ENCODE peak calls at places on chromosomes 3 and 15, in seven cellular contexts. One of them, this sample, is unnamed.

GRCh38 chr3:13111173-13111873 is 38.1 kb upstream of the IQSEC1 start:
- DNase-seq in endothelial cell of umbilical vein: no peak
- DNase-seq in PC-9: peak; percentile 83
- DNase-seq in mammary epithelial cell: peak; percentile 5
- DNase-seq in PC-3: peak; percentile 87
- DNase-seq in hepatocyte: no peak
- DNase-seq in mesendoderm: no peak
- DNase-seq in this sample: peak; percentile 63

GRCh38 chr3:17352620-17353019 is 389.8 kb downstream of the TBC1D5 start:
- DNase-seq in PC-9: no peak
- DNase-seq in endothelial cell of umbilical vein: no peak
- DNase-seq in mammary epithelial cell: no peak
- DNase-seq in PC-3: no peak
- DNase-seq in hepatocyte: no peak
- DNase-seq in mesendoderm: no peak
- DNase-seq in this sample: no peak

GRCh38 chr15:63210151-63211051 is 21.0 kb downstream of the RAB8B start:
- DNase-seq in hepatocyte: no peak
- DNase-seq in mammary epithelial cell: no peak
- DNase-seq in PC-9: no peak
- DNase-seq in PC-3: no peak
- DNase-seq in mesendoderm: peak; percentile 78
- DNase-seq in endothelial cell of umbilical vein: no peak
- DNase-seq in this sample: no peak

GRCh38 chr3:112775011-112775742 is 71.5 kb downstream of the CD200R1L start:
- DNase-seq in hepatocyte: no peak
- DNase-seq in mesendoderm: no peak
- DNase-seq in endothelial cell of umbilical vein: no peak
- DNase-seq in PC-9: no peak
- DNase-seq in mammary epithelial cell: no peak
- DNase-seq in PC-3: peak; percentile 17
- DNase-seq in this sample: peak; percentile 69

GRCh38 chr15:74202461-74203401 is at the start of gene STRA6:
- DNase-seq in endothelial cell of umbilical vein: no peak
- DNase-seq in mesendoderm: peak; percentile 97
- DNase-seq in mammary epithelial cell: peak; percentile 37
- DNase-seq in hepatocyte: peak; percentile 87
- DNase-seq in PC-3: no peak
- DNase-seq in PC-9: peak; percentile 91
- DNase-seq in this sample: peak; percentile 74

GRCh38 chr3:81666502-81667121 is 94.8 kb downstream of the GBE1 start:
- DNase-seq in hepatocyte: no peak
- DNase-seq in mesendoderm: no peak
- DNase-seq in endothelial cell of umbilical vein: peak; percentile 60
- DNase-seq in mammary epithelial cell: no peak
- DNase-seq in PC-3: peak; percentile 51
- DNase-seq in PC-9: no peak
- DNase-seq in this sample: peak; percentile 54

GRCh38 chr3:12705374-12705926 is 41.5 kb upstream of the RAF1 start:
- DNase-seq in mammary epithelial cell: no peak
- DNase-seq in PC-3: no peak
- DNase-seq in endothelial cell of umbilical vein: no peak
- DNase-seq in PC-9: no peak
- DNase-seq in mesendoderm: no peak
- DNase-seq in hepatocyte: no peak
- DNase-seq in this sample: no peak

GRCh38 chr3:60217156-60217911 is 1033.9 kb downstream of the FHIT start:
- DNase-seq in endothelial cell of umbilical vein: no peak
- DNase-seq in PC-9: no peak
- DNase-seq in mesendoderm: peak; percentile 75
- DNase-seq in mammary epithelial cell: no peak
- DNase-seq in hepatocyte: no peak
- DNase-seq in PC-3: no peak
- DNase-seq in this sample: no peak

GRCh38 chr3:30733681-30734080 is 127.3 kb downstream of the TGFBR2 start:
- DNase-seq in hepatocyte: no peak
- DNase-seq in PC-9: no peak
- DNase-seq in PC-3: no peak
- DNase-seq in mesendoderm: no peak
- DNase-seq in endothelial cell of umbilical vein: no peak
- DNase-seq in mammary epithelial cell: no peak
- DNase-seq in this sample: no peak

GRCh38 chr15:70426065-70426821 is 328.5 kb upstream of the TLE3 start:
- DNase-seq in endothelial cell of umbilical vein: no peak
- DNase-seq in mammary epithelial cell: peak; percentile 52
- DNase-seq in mesendoderm: no peak
- DNase-seq in hepatocyte: no peak
- DNase-seq in PC-3: peak; percentile 69
- DNase-seq in PC-9: peak; percentile 54
- DNase-seq in this sample: peak; percentile 93

GRCh38 chr15:81666828-81667227 is 292.8 kb upstream of the TMC3 start:
- DNase-seq in hepatocyte: no peak
- DNase-seq in PC-9: no peak
- DNase-seq in endothelial cell of umbilical vein: no peak
- DNase-seq in mesendoderm: no peak
- DNase-seq in PC-3: no peak
- DNase-seq in mammary epithelial cell: peak; percentile 1
- DNase-seq in this sample: peak; percentile 35

GRCh38 chr3:126439346-126439967 is 36.2 kb downstream of the ZXDC start:
- DNase-seq in mammary epithelial cell: no peak
- DNase-seq in endothelial cell of umbilical vein: no peak
- DNase-seq in hepatocyte: no peak
- DNase-seq in PC-3: no peak
- DNase-seq in mesendoderm: no peak
- DNase-seq in PC-9: no peak
- DNase-seq in this sample: no peak

GRCh38 chr15:22961661-22962221 is 18.4 kb downstream of the CYFIP1 start:
- DNase-seq in mammary epithelial cell: no peak
- DNase-seq in PC-9: no peak
- DNase-seq in PC-3: no peak
- DNase-seq in mesendoderm: no peak
- DNase-seq in endothelial cell of umbilical vein: peak; percentile 66
- DNase-seq in hepatocyte: no peak
- DNase-seq in this sample: peak; percentile 48

GRCh38 chr3:134258761-134259347 is 8.2 kb upstream of the RYK start:
- DNase-seq in PC-3: no peak
- DNase-seq in PC-9: no peak
- DNase-seq in mesendoderm: no peak
- DNase-seq in hepatocyte: no peak
- DNase-seq in mammary epithelial cell: peak; percentile 56
- DNase-seq in endothelial cell of umbilical vein: no peak
- DNase-seq in this sample: peak; percentile 83

GRCh38 chr15:65085990-65086679 is 9.6 kb downstream of the KBTBD13 start:
- DNase-seq in PC-3: peak; percentile 55
- DNase-seq in hepatocyte: peak; percentile 8
- DNase-seq in PC-9: no peak
- DNase-seq in mammary epithelial cell: peak; percentile 44
- DNase-seq in mesendoderm: peak; percentile 78
- DNase-seq in endothelial cell of umbilical vein: peak; percentile 18
- DNase-seq in this sample: peak; percentile 84

GRCh38 chr15:60044636-60045273 is 40.6 kb downstream of the FOXB1 start:
- DNase-seq in PC-3: no peak
- DNase-seq in endothelial cell of umbilical vein: no peak
- DNase-seq in PC-9: no peak
- DNase-seq in mammary epithelial cell: no peak
- DNase-seq in mesendoderm: peak; percentile 14
- DNase-seq in hepatocyte: no peak
- DNase-seq in this sample: no peak

GRCh38 chr15:72992733-72993321 is 59.4 kb upstream of the NEO1 start:
- DNase-seq in hepatocyte: no peak
- DNase-seq in mesendoderm: no peak
- DNase-seq in PC-9: no peak
- DNase-seq in endothelial cell of umbilical vein: no peak
- DNase-seq in mammary epithelial cell: no peak
- DNase-seq in PC-3: no peak
- DNase-seq in this sample: no peak

GRCh38 chr15:65791335-65792129 is 561 bp downstream of the DENND4A start:
- DNase-seq in PC-3: peak; percentile 26
- DNase-seq in mammary epithelial cell: no peak
- DNase-seq in PC-9: no peak
- DNase-seq in hepatocyte: peak; percentile 72
- DNase-seq in mesendoderm: peak; percentile 75
- DNase-seq in endothelial cell of umbilical vein: peak; percentile 56
- DNase-seq in this sample: peak; percentile 72

GRCh38 chr3:177371903-177372302 is 174.6 kb upstream of the TBL1XR1 start:
- DNase-seq in PC-3: no peak
- DNase-seq in hepatocyte: peak; percentile 11
- DNase-seq in mesendoderm: peak; percentile 45
- DNase-seq in mammary epithelial cell: no peak
- DNase-seq in PC-9: no peak
- DNase-seq in endothelial cell of umbilical vein: no peak
- DNase-seq in this sample: no peak

GRCh38 chr15:50148362-50148963 is 29.4 kb upstream of the ATP8B4 start:
- DNase-seq in endothelial cell of umbilical vein: peak; percentile 61
- DNase-seq in hepatocyte: peak; percentile 65
- DNase-seq in PC-3: peak; percentile 75
- DNase-seq in PC-9: peak; percentile 60
- DNase-seq in mesendoderm: peak; percentile 95
- DNase-seq in mammary epithelial cell: peak; percentile 70
- DNase-seq in this sample: no peak

GRCh38 chr15:42088801-42089640 is 5.3 kb downstream of the PLA2G4D start:
- DNase-seq in endothelial cell of umbilical vein: no peak
- DNase-seq in mesendoderm: no peak
- DNase-seq in PC-9: no peak
- DNase-seq in hepatocyte: no peak
- DNase-seq in PC-3: peak; percentile 23
- DNase-seq in mammary epithelial cell: no peak
- DNase-seq in this sample: no peak

GRCh38 chr15:74424901-74425528 is 8.7 kb downstream of the SEMA7A start:
- DNase-seq in endothelial cell of umbilical vein: no peak
- DNase-seq in mesendoderm: no peak
- DNase-seq in PC-3: no peak
- DNase-seq in mammary epithelial cell: no peak
- DNase-seq in hepatocyte: no peak
- DNase-seq in PC-9: no peak
- DNase-seq in this sample: peak; percentile 58

GRCh38 chr3:147200545-147200944 is 205.8 kb downstream of the ZIC4 start:
- DNase-seq in PC-3: no peak
- DNase-seq in endothelial cell of umbilical vein: no peak
- DNase-seq in mammary epithelial cell: no peak
- DNase-seq in hepatocyte: no peak
- DNase-seq in PC-9: no peak
- DNase-seq in mesendoderm: no peak
- DNase-seq in this sample: peak; percentile 10

GRCh38 chr15:90099072-90099867 is 3.0 kb downstream of the IDH2 start:
- DNase-seq in endothelial cell of umbilical vein: no peak
- DNase-seq in PC-9: no peak
- DNase-seq in PC-3: no peak
- DNase-seq in mammary epithelial cell: no peak
- DNase-seq in mesendoderm: no peak
- DNase-seq in hepatocyte: no peak
- DNase-seq in this sample: peak; percentile 65

GRCh38 chr3:151263126-151263525 is 15.2 kb downstream of the P2RY14 start:
- DNase-seq in mammary epithelial cell: no peak
- DNase-seq in hepatocyte: no peak
- DNase-seq in PC-3: no peak
- DNase-seq in endothelial cell of umbilical vein: no peak
- DNase-seq in mesendoderm: no peak
- DNase-seq in PC-9: no peak
- DNase-seq in this sample: no peak

GRCh38 chr3:190911382-190911781 is 48.9 kb upstream of the GMNC start:
- DNase-seq in PC-9: no peak
- DNase-seq in mesendoderm: peak; percentile 72
- DNase-seq in mammary epithelial cell: no peak
- DNase-seq in endothelial cell of umbilical vein: no peak
- DNase-seq in hepatocyte: no peak
- DNase-seq in PC-3: no peak
- DNase-seq in this sample: no peak

GRCh38 chr15:52772766-52773165 is 17.4 kb downstream of the ONECUT1 start:
- DNase-seq in PC-3: no peak
- DNase-seq in mammary epithelial cell: peak; percentile 26
- DNase-seq in endothelial cell of umbilical vein: no peak
- DNase-seq in PC-9: no peak
- DNase-seq in mesendoderm: no peak
- DNase-seq in hepatocyte: no peak
- DNase-seq in this sample: no peak

GRCh38 chr3:149626671-149627070 is 31.2 kb downstream of the WWTR1 start:
- DNase-seq in mesendoderm: no peak
- DNase-seq in hepatocyte: no peak
- DNase-seq in endothelial cell of umbilical vein: no peak
- DNase-seq in PC-3: no peak
- DNase-seq in PC-9: no peak
- DNase-seq in mammary epithelial cell: no peak
- DNase-seq in this sample: no peak

GRCh38 chr3:180802837-180803236 is 109.6 kb upstream of the FXR1 start:
- DNase-seq in mesendoderm: peak; percentile 39
- DNase-seq in PC-9: no peak
- DNase-seq in PC-3: peak; percentile 52
- DNase-seq in endothelial cell of umbilical vein: peak; percentile 25
- DNase-seq in mammary epithelial cell: peak; percentile 11
- DNase-seq in hepatocyte: peak; percentile 27
- DNase-seq in this sample: no peak

GRCh38 chr3:194212869-194213320 is 76.9 kb downstream of the HES1 start:
- DNase-seq in PC-9: peak; percentile 97
- DNase-seq in hepatocyte: no peak
- DNase-seq in mammary epithelial cell: no peak
- DNase-seq in mesendoderm: peak; percentile 96
- DNase-seq in PC-3: no peak
- DNase-seq in endothelial cell of umbilical vein: no peak
- DNase-seq in this sample: no peak
- H3K4me2 ChIP-seq in PC-9: peak overlapping the region; percentile 44
- H3K4me2 ChIP-seq in hepatocyte: no peak overlapping the region
- H3K4me2 ChIP-seq in mammary epithelial cell: no peak overlapping the region
- H3K4me2 ChIP-seq in mesendoderm: no peak overlapping the region
- H3K4me2 ChIP-seq in PC-3: no peak overlapping the region
- H3K4me2 ChIP-seq in endothelial cell of umbilical vein: no peak overlapping the region
- H3K4me2 ChIP-seq in this sample: no peak overlapping the region

DNA sequence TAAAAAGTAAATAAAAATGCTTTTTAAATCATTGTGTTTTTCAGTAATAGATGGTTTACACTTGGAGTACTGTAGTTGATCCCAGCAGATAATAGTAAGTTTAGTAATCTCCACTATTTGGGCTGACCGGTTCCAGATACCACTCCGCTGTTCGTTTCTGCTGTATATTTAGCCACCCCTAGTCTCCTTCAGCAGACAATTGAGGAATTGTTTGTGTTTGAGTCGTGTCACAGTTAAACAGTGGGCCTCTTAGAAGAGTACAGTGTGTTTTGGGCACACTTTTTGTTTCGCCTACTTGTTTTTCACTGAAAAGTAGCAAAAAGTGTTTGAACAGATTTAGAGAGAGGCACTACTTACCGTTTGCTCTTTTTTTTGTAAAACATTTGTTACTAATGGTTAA is 33.2 kb downstream of the PAK2 start:
- DNase-seq in PC-9: no peak
- DNase-seq in mammary epithelial cell: no peak
- DNase-seq in mesendoderm: no peak
- DNase-seq in endothelial cell of umbilical vein: no peak
- DNase-seq in PC-3: no peak
- DNase-seq in hepatocyte: no peak
- DNase-seq in this sample: no peak
- H3K79me2 ChIP-seq in PC-9: peaks cover 86% of the 10 kb centered on the region
- H3K79me2 ChIP-seq in mammary epithelial cell: peaks cover 90% of the 10 kb centered on the region
- H3K79me2 ChIP-seq in mesendoderm: peaks cover 53% of the 10 kb centered on the region
- H3K79me2 ChIP-seq in endothelial cell of umbilical vein: peaks cover 83% of the 10 kb centered on the region
- H3K79me2 ChIP-seq in PC-3: peaks cover 89% of the 10 kb centered on the region
- H3K79me2 ChIP-seq in hepatocyte: peaks cover 100% of the 10 kb centered on the region
- H3K79me2 ChIP-seq in this sample: peaks cover 93% of the 10 kb centered on the region

GRCh38 chr3:71062920-71063767 is 520.4 kb downstream of the FOXP1 start:
- DNase-seq in PC-9: no peak
- DNase-seq in mammary epithelial cell: peak; percentile 65
- DNase-seq in hepatocyte: no peak
- DNase-seq in endothelial cell of umbilical vein: peak; percentile 82
- DNase-seq in PC-3: peak; percentile 56
- DNase-seq in mesendoderm: no peak
- DNase-seq in this sample: peak; percentile 78
- H3K4me2 ChIP-seq in PC-9: peak overlapping the region; percentile 80
- H3K4me2 ChIP-seq in mammary epithelial cell: peak overlapping the region; percentile 78
- H3K4me2 ChIP-seq in hepatocyte: peak overlapping the region; percentile 91
- H3K4me2 ChIP-seq in endothelial cell of umbilical vein: peak overlapping the region; percentile 99
- H3K4me2 ChIP-seq in PC-3: peak overlapping the region; percentile 91
- H3K4me2 ChIP-seq in mesendoderm: no peak overlapping the region
- H3K4me2 ChIP-seq in this sample: peak overlapping the region; percentile 97

GRCh38 chr3:63880653-63881052 is 17.0 kb downstream of the ATXN7 start:
- DNase-seq in hepatocyte: no peak
- DNase-seq in PC-3: no peak
- DNase-seq in mesendoderm: no peak
- DNase-seq in mammary epithelial cell: no peak
- DNase-seq in PC-9: no peak
- DNase-seq in endothelial cell of umbilical vein: no peak
- DNase-seq in this sample: no peak
- H3K79me2 ChIP-seq in hepatocyte: peaks cover 92% of the 10 kb centered on the region
- H3K79me2 ChIP-seq in PC-3: peaks cover 14% of the 10 kb centered on the region
- H3K79me2 ChIP-seq in mesendoderm: peaks cover 15% of the 10 kb centered on the region
- H3K79me2 ChIP-seq in mammary epithelial cell: peaks cover 93% of the 10 kb centered on the region
- H3K79me2 ChIP-seq in PC-9: peaks cover 32% of the 10 kb centered on the region
- H3K79me2 ChIP-seq in endothelial cell of umbilical vein: peaks cover 44% of the 10 kb centered on the region
- H3K79me2 ChIP-seq in this sample: peaks cover 87% of the 10 kb centered on the region

This sample was measured in osteoblast.